ENCODE peak calls at places on chromosomes 11 and 22, in four cellular contexts. One of them, this sample, is unnamed.

GRCh38 chr11:121687961-121688566 is 235.3 kb upstream of the SORL1-AS1 start:
- DNase-seq in trophoblast cell: no peak
- DNase-seq in H1: no peak
- DNase-seq in H9: peak; percentile 62
- DNase-seq in this sample: peak; percentile 78

GRCh38 chr11:59849129-59849528 is 3.8 kb upstream of the CBLIF start:
- DNase-seq in trophoblast cell: no peak
- DNase-seq in H9: no peak
- DNase-seq in H1: no peak
- DNase-seq in this sample: no peak

GRCh38 chr11:67119577-67120391 is 721 bp downstream of the KDM2A start:
- DNase-seq in H9: no peak
- DNase-seq in H1: peak; percentile 54
- DNase-seq in trophoblast cell: peak; percentile 45
- DNase-seq in this sample: peak; percentile 41

GRCh38 chr11:34599406-34599901 is 21.4 kb upstream of the EHF start:
- DNase-seq in trophoblast cell: no peak
- DNase-seq in H1: no peak
- DNase-seq in H9: no peak
- DNase-seq in this sample: no peak

GRCh38 chr11:130653838-130654601 is 205.6 kb downstream of the ADAMTS15 start:
- DNase-seq in H9: no peak
- DNase-seq in trophoblast cell: no peak
- DNase-seq in H1: peak; percentile 42
- DNase-seq in this sample: peak; percentile 45

GRCh38 chr11:106961518-106961917 is 56.8 kb downstream of the GUCY1A2 start:
- DNase-seq in trophoblast cell: peak; percentile 76
- DNase-seq in H1: no peak
- DNase-seq in H9: no peak
- DNase-seq in this sample: peak; percentile 26

GRCh38 chr11:35781342-35782171 is 119.0 kb downstream of the TRIM44 start:
- DNase-seq in H9: no peak
- DNase-seq in H1: no peak
- DNase-seq in trophoblast cell: no peak
- DNase-seq in this sample: peak; percentile 77

GRCh38 chr22:22392131-22392530 is 116.4 kb downstream of the ZNF280B start:
- DNase-seq in trophoblast cell: no peak
- DNase-seq in H1: no peak
- DNase-seq in H9: no peak
- DNase-seq in this sample: no peak

GRCh38 chr22:22344430-22344829 is 99.8 kb downstream of the VPREB1 start:
- DNase-seq in H1: no peak
- DNase-seq in H9: no peak
- DNase-seq in trophoblast cell: no peak
- DNase-seq in this sample: no peak

GRCh38 chr11:5736396-5736795 is at the start of gene OR56B1:
- DNase-seq in H1: no peak
- DNase-seq in trophoblast cell: peak; percentile 45
- DNase-seq in H9: no peak
- DNase-seq in this sample: no peak
- H2AK5ac ChIP-seq in H1: no peak within 1 kb of the TSS
- H2AK5ac ChIP-seq in trophoblast cell: no peak within 1 kb of the TSS
- H2AK5ac ChIP-seq in H9: no peak within 1 kb of the TSS
- H2AK5ac ChIP-seq in this sample: no peak within 1 kb of the TSS

GRCh38 chr11:80632156-80632555 is 1191.3 kb upstream of the TENM4 start:
- DNase-seq in H9: no peak
- DNase-seq in trophoblast cell: no peak
- DNase-seq in H1: no peak
- DNase-seq in this sample: peak; percentile 56
- H2BK120ac ChIP-seq in H9: no peak overlapping the region
- H2BK120ac ChIP-seq in trophoblast cell: no peak overlapping the region
- H2BK120ac ChIP-seq in H1: no peak overlapping the region
- H2BK120ac ChIP-seq in this sample: no peak overlapping the region

DNA sequence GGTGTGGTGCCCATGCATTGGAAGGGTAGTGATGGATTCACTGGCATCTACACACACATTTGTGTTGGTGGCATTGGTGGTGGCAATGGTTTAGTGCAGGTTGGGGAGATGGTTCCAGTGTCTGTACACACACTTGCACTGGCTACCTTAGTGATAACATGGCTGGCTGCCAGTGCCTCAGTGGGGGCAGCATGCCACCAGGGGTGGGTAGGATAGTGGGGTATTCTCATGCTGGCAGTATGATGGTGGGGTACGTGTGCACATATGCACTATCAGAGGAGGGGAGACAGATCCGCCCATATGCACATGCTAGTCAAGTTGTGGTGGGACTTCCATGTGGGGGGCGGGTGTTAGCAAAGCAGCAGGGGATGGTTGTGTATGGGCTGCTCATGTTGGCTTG is 7.1 kb upstream of the OR8K3 start:
- DNase-seq in H1: no peak
- DNase-seq in trophoblast cell: no peak
- DNase-seq in H9: no peak
- DNase-seq in this sample: no peak
- H3K23ac ChIP-seq in H1: no peak overlapping the region
- H3K23ac ChIP-seq in trophoblast cell: no peak overlapping the region
- H3K23ac ChIP-seq in H9: no peak overlapping the region
- H3K23ac ChIP-seq in this sample: no peak overlapping the region

DNA sequence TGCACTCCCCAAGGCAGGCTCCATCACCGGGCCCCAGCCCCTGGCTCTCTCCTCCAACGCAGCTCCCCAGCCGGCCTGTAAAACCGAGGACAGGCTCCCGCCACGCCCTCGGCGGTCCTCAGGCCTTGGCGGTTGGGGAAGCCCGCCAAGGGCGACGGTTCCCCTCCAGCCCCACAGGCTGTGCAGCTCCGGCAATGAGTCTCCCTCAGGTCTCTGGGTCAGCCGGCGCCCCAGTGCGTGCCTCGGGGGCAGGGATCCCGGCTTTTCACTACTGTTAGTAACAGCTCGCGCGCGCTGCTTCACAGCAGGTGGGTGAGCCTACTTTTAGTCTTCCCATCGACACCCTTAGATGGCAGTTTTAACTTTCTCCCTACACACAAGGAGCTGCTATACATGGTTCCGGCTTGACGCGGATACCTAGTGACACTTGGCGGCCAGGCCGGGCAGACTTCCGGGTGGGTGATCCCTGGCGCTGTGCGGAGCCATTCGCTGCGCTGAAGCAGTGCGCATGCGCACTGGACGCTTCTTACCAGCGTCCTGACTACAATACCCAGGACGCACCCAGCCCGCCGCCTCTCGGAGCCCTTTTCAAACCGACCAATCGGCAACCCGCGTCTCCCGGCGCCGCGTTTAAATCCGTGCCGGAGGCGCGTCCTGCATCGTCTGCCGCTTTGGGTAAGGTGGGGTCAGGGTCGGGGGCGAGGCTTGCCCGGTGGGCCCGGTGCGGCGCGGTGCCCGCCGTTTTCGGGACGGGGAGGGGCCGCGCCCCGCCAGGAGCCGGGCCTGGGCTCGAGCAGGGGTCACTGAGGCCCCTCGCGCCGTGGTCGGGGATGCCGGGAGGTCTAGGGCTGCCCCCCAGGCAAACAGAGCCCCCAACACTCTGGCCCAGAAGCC is at the start of gene GTSE1:
- DNase-seq in H9: peak; percentile 98
- DNase-seq in trophoblast cell: peak; percentile 99
- DNase-seq in H1: peak; percentile 93
- DNase-seq in this sample: peak; percentile 99
- H2AK5ac ChIP-seq in H9: no peak within 1 kb of the TSS
- H2AK5ac ChIP-seq in trophoblast cell: peak within 1 kb of the TSS; percentile 29
- H2AK5ac ChIP-seq in H1: no peak within 1 kb of the TSS
- H2AK5ac ChIP-seq in this sample: peak within 1 kb of the TSS; percentile 50

GRCh38 chr22:31083923-31084810 is 3.0 kb downstream of the SMTN start:
- DNase-seq in trophoblast cell: peak; percentile 7
- DNase-seq in H9: no peak
- DNase-seq in H1: no peak
- DNase-seq in this sample: no peak
- H2BK120ac ChIP-seq in trophoblast cell: peak overlapping the region; percentile 34
- H2BK120ac ChIP-seq in H9: peak overlapping the region; percentile 82
- H2BK120ac ChIP-seq in H1: no peak overlapping the region
- H2BK120ac ChIP-seq in this sample: no peak overlapping the region